ENCODE peak calls at places on chromosomes 1 and 21, in seven cellular contexts. One of them, this sample, is unnamed.
A peak's percentile ranks its signal among the peaks of the same experiment; 100 is the strongest.

GRCh38 chr1:37919277-37919676 is 27.6 kb downstream of the INPP5B start:
- DNase-seq in GM12865: peak; percentile 66
- DNase-seq in NCI-H345: no peak
- DNase-seq in uterus: no peak
- DNase-seq in GM03348: peak; percentile 36
- DNase-seq in activated effector memory CD4-positive, alpha-beta T cell treated with anti-CD3 and anti-CD28 coated beads, Interleukin-2, amount 50 U/mL, for 16 hours: no peak
- DNase-seq in HFF-Myc: no peak
- DNase-seq in this sample: peak; percentile 57

GRCh38 chr1:73722055-73722454 is 475.9 kb downstream of the LRRIQ3 start:
- DNase-seq in GM12865: no peak
- DNase-seq in NCI-H345: no peak
- DNase-seq in uterus: no peak
- DNase-seq in GM03348: no peak
- DNase-seq in activated effector memory CD4-positive, alpha-beta T cell treated with anti-CD3 and anti-CD28 coated beads, Interleukin-2, amount 50 U/mL, for 16 hours: no peak
- DNase-seq in HFF-Myc: no peak
- DNase-seq in this sample: no peak

GRCh38 chr1:8435569-8436071 is 117.7 kb downstream of the SLC45A1 start:
- DNase-seq in GM12865: no peak
- DNase-seq in NCI-H345: no peak
- DNase-seq in uterus: no peak
- DNase-seq in GM03348: no peak
- DNase-seq in activated effector memory CD4-positive, alpha-beta T cell treated with anti-CD3 and anti-CD28 coated beads, Interleukin-2, amount 50 U/mL, for 16 hours: no peak
- DNase-seq in HFF-Myc: no peak
- DNase-seq in this sample: no peak

GRCh38 chr1:206814716-206815341 is 42.5 kb upstream of the IL10 start:
- DNase-seq in GM12865: peak; percentile 27
- DNase-seq in NCI-H345: peak; percentile 40
- DNase-seq in uterus: no peak
- DNase-seq in GM03348: peak; percentile 42
- DNase-seq in activated effector memory CD4-positive, alpha-beta T cell treated with anti-CD3 and anti-CD28 coated beads, Interleukin-2, amount 50 U/mL, for 16 hours: no peak
- DNase-seq in HFF-Myc: peak; percentile 78
- DNase-seq in this sample: peak; percentile 51

GRCh38 chr1:172398193-172398592 is 22.3 kb upstream of the C1orf105 start:
- DNase-seq in GM12865: peak; percentile 59
- DNase-seq in NCI-H345: no peak
- DNase-seq in uterus: peak; percentile 46
- DNase-seq in GM03348: no peak
- DNase-seq in activated effector memory CD4-positive, alpha-beta T cell treated with anti-CD3 and anti-CD28 coated beads, Interleukin-2, amount 50 U/mL, for 16 hours: no peak
- DNase-seq in HFF-Myc: no peak
- DNase-seq in this sample: peak; percentile 53

GRCh38 chr1:234617986-234618725 is 8.2 kb upstream of the IRF2BP2 start:
- DNase-seq in GM12865: no peak
- DNase-seq in NCI-H345: peak; percentile 24
- DNase-seq in uterus: no peak
- DNase-seq in GM03348: peak; percentile 40
- DNase-seq in activated effector memory CD4-positive, alpha-beta T cell treated with anti-CD3 and anti-CD28 coated beads, Interleukin-2, amount 50 U/mL, for 16 hours: no peak
- DNase-seq in HFF-Myc: peak; percentile 96
- DNase-seq in this sample: peak; percentile 67

GRCh38 chr1:218743861-218744505 is 398.8 kb downstream of the TGFB2 start:
- DNase-seq in GM12865: peak; percentile 9
- DNase-seq in NCI-H345: no peak
- DNase-seq in uterus: no peak
- DNase-seq in GM03348: no peak
- DNase-seq in activated effector memory CD4-positive, alpha-beta T cell treated with anti-CD3 and anti-CD28 coated beads, Interleukin-2, amount 50 U/mL, for 16 hours: no peak
- DNase-seq in HFF-Myc: no peak
- DNase-seq in this sample: no peak

GRCh38 chr1:12097321-12097720 is 34.2 kb downstream of the TNFRSF8 start:
- DNase-seq in GM12865: no peak
- DNase-seq in NCI-H345: no peak
- DNase-seq in uterus: no peak
- DNase-seq in GM03348: peak; percentile 33
- DNase-seq in activated effector memory CD4-positive, alpha-beta T cell treated with anti-CD3 and anti-CD28 coated beads, Interleukin-2, amount 50 U/mL, for 16 hours: no peak
- DNase-seq in HFF-Myc: no peak
- DNase-seq in this sample: peak; percentile 39

GRCh38 chr1:11284784-11285183 is 11.8 kb downstream of the UBIAD1 start:
- DNase-seq in GM12865: no peak
- DNase-seq in NCI-H345: no peak
- DNase-seq in uterus: no peak
- DNase-seq in GM03348: no peak
- DNase-seq in activated effector memory CD4-positive, alpha-beta T cell treated with anti-CD3 and anti-CD28 coated beads, Interleukin-2, amount 50 U/mL, for 16 hours: no peak
- DNase-seq in HFF-Myc: no peak
- DNase-seq in this sample: no peak

GRCh38 chr1:40877681-40878080 is 15.5 kb upstream of the CITED4 start:
- DNase-seq in GM12865: peak; percentile 54
- DNase-seq in NCI-H345: no peak
- DNase-seq in uterus: peak; percentile 78
- DNase-seq in GM03348: peak; percentile 87
- DNase-seq in activated effector memory CD4-positive, alpha-beta T cell treated with anti-CD3 and anti-CD28 coated beads, Interleukin-2, amount 50 U/mL, for 16 hours: peak; percentile 75
- DNase-seq in HFF-Myc: no peak
- DNase-seq in this sample: peak; percentile 91

GRCh38 chr1:33930346-33931114 is 66.7 kb downstream of the HMGB4 start:
- DNase-seq in GM12865: no peak
- DNase-seq in NCI-H345: no peak
- DNase-seq in uterus: no peak
- DNase-seq in GM03348: no peak
- DNase-seq in activated effector memory CD4-positive, alpha-beta T cell treated with anti-CD3 and anti-CD28 coated beads, Interleukin-2, amount 50 U/mL, for 16 hours: no peak
- DNase-seq in HFF-Myc: no peak
- DNase-seq in this sample: no peak

GRCh38 chr1:151888972-151889570 is 20.2 kb downstream of the THEM4 start:
- DNase-seq in GM12865: peak; percentile 26
- DNase-seq in NCI-H345: no peak
- DNase-seq in uterus: no peak
- DNase-seq in GM03348: peak; percentile 15
- DNase-seq in activated effector memory CD4-positive, alpha-beta T cell treated with anti-CD3 and anti-CD28 coated beads, Interleukin-2, amount 50 U/mL, for 16 hours: no peak
- DNase-seq in HFF-Myc: no peak
- DNase-seq in this sample: peak; percentile 45

GRCh38 chr1:28640766-28641165 is 2.1 kb downstream of the TAF12 start:
- DNase-seq in GM12865: peak; percentile 62
- DNase-seq in NCI-H345: no peak
- DNase-seq in uterus: no peak
- DNase-seq in GM03348: no peak
- DNase-seq in activated effector memory CD4-positive, alpha-beta T cell treated with anti-CD3 and anti-CD28 coated beads, Interleukin-2, amount 50 U/mL, for 16 hours: peak; percentile 71
- DNase-seq in HFF-Myc: no peak
- DNase-seq in this sample: peak; percentile 42

GRCh38 chr1:119853155-119853554 is 41.9 kb upstream of the REG4 start:
- DNase-seq in GM12865: no peak
- DNase-seq in NCI-H345: no peak
- DNase-seq in uterus: no peak
- DNase-seq in GM03348: no peak
- DNase-seq in activated effector memory CD4-positive, alpha-beta T cell treated with anti-CD3 and anti-CD28 coated beads, Interleukin-2, amount 50 U/mL, for 16 hours: no peak
- DNase-seq in HFF-Myc: no peak
- DNase-seq in this sample: no peak

GRCh38 chr1:45828841-45829240 is 25.4 kb downstream of the MAST2 start:
- DNase-seq in GM12865: no peak
- DNase-seq in NCI-H345: no peak
- DNase-seq in uterus: no peak
- DNase-seq in GM03348: no peak
- DNase-seq in activated effector memory CD4-positive, alpha-beta T cell treated with anti-CD3 and anti-CD28 coated beads, Interleukin-2, amount 50 U/mL, for 16 hours: no peak
- DNase-seq in HFF-Myc: no peak
- DNase-seq in this sample: no peak

GRCh38 chr1:161196521-161197451 is 2.1 kb downstream of the ADAMTS4 start:
- DNase-seq in GM12865: no peak
- DNase-seq in NCI-H345: no peak
- DNase-seq in uterus: peak; percentile 68
- DNase-seq in GM03348: peak; percentile 89
- DNase-seq in activated effector memory CD4-positive, alpha-beta T cell treated with anti-CD3 and anti-CD28 coated beads, Interleukin-2, amount 50 U/mL, for 16 hours: no peak
- DNase-seq in HFF-Myc: peak; percentile 78
- DNase-seq in this sample: peak; percentile 95

GRCh38 chr1:244918422-244919319 is 54.3 kb upstream of the HNRNPU start:
- DNase-seq in GM12865: peak; percentile 81
- DNase-seq in NCI-H345: peak; percentile 43
- DNase-seq in uterus: peak; percentile 23
- DNase-seq in GM03348: peak; percentile 61
- DNase-seq in activated effector memory CD4-positive, alpha-beta T cell treated with anti-CD3 and anti-CD28 coated beads, Interleukin-2, amount 50 U/mL, for 16 hours: peak; percentile 86
- DNase-seq in HFF-Myc: no peak
- DNase-seq in this sample: peak; percentile 59

GRCh38 chr1:27438621-27439061 is 46.2 kb downstream of the GPR3 start:
- DNase-seq in GM12865: peak; percentile 53
- DNase-seq in NCI-H345: no peak
- DNase-seq in uterus: no peak
- DNase-seq in GM03348: no peak
- DNase-seq in activated effector memory CD4-positive, alpha-beta T cell treated with anti-CD3 and anti-CD28 coated beads, Interleukin-2, amount 50 U/mL, for 16 hours: no peak
- DNase-seq in HFF-Myc: no peak
- DNase-seq in this sample: peak; percentile 20

GRCh38 chr1:54834007-54834541 is 33.0 kb upstream of the TTC22 start:
- DNase-seq in GM12865: no peak
- DNase-seq in NCI-H345: no peak
- DNase-seq in uterus: no peak
- DNase-seq in GM03348: no peak
- DNase-seq in activated effector memory CD4-positive, alpha-beta T cell treated with anti-CD3 and anti-CD28 coated beads, Interleukin-2, amount 50 U/mL, for 16 hours: no peak
- DNase-seq in HFF-Myc: no peak
- DNase-seq in this sample: peak; percentile 13

GRCh38 chr1:4655674-4656532 is 1.5 kb downstream of the AJAP1 start:
- DNase-seq in GM12865: peak; percentile 18
- DNase-seq in NCI-H345: peak; percentile 86
- DNase-seq in uterus: peak; percentile 22
- DNase-seq in GM03348: peak; percentile 59
- DNase-seq in activated effector memory CD4-positive, alpha-beta T cell treated with anti-CD3 and anti-CD28 coated beads, Interleukin-2, amount 50 U/mL, for 16 hours: no peak
- DNase-seq in HFF-Myc: peak; percentile 5
- DNase-seq in this sample: peak; percentile 56

GRCh38 chr1:227323164-227323955 is 5.1 kb upstream of the CDC42BPA start:
- DNase-seq in GM12865: no peak
- DNase-seq in NCI-H345: no peak
- DNase-seq in uterus: no peak
- DNase-seq in GM03348: no peak
- DNase-seq in activated effector memory CD4-positive, alpha-beta T cell treated with anti-CD3 and anti-CD28 coated beads, Interleukin-2, amount 50 U/mL, for 16 hours: no peak
- DNase-seq in HFF-Myc: no peak
- DNase-seq in this sample: no peak

GRCh38 chr1:10179751-10180150 is 30.6 kb upstream of the KIF1B start:
- DNase-seq in GM12865: no peak
- DNase-seq in NCI-H345: no peak
- DNase-seq in uterus: no peak
- DNase-seq in GM03348: no peak
- DNase-seq in activated effector memory CD4-positive, alpha-beta T cell treated with anti-CD3 and anti-CD28 coated beads, Interleukin-2, amount 50 U/mL, for 16 hours: no peak
- DNase-seq in HFF-Myc: no peak
- DNase-seq in this sample: no peak

GRCh38 chr21:43312751-43313169 is 114.2 kb downstream of the SIK1 start:
- DNase-seq in GM12865: peak; percentile 81
- DNase-seq in NCI-H345: no peak
- DNase-seq in uterus: no peak
- DNase-seq in GM03348: no peak
- DNase-seq in activated effector memory CD4-positive, alpha-beta T cell treated with anti-CD3 and anti-CD28 coated beads, Interleukin-2, amount 50 U/mL, for 16 hours: no peak
- DNase-seq in HFF-Myc: no peak
- DNase-seq in this sample: no peak

GRCh38 chr21:43645414-43645891 is 13.8 kb downstream of the HSF2BP start:
- DNase-seq in GM12865: peak; percentile 76
- DNase-seq in NCI-H345: peak; percentile 32
- DNase-seq in uterus: peak; percentile 57
- DNase-seq in GM03348: peak; percentile 73
- DNase-seq in activated effector memory CD4-positive, alpha-beta T cell treated with anti-CD3 and anti-CD28 coated beads, Interleukin-2, amount 50 U/mL, for 16 hours: no peak
- DNase-seq in HFF-Myc: peak; percentile 35
- DNase-seq in this sample: peak; percentile 88

GRCh38 chr21:42755031-42755665 is 101.7 kb downstream of the PDE9A start:
- DNase-seq in GM12865: no peak
- DNase-seq in NCI-H345: no peak
- DNase-seq in uterus: no peak
- DNase-seq in GM03348: no peak
- DNase-seq in activated effector memory CD4-positive, alpha-beta T cell treated with anti-CD3 and anti-CD28 coated beads, Interleukin-2, amount 50 U/mL, for 16 hours: no peak
- DNase-seq in HFF-Myc: no peak
- DNase-seq in this sample: no peak

GRCh38 chr1:204927673-204928641 is 57.3 kb downstream of the NFASC start:
- DNase-seq in GM12865: no peak
- DNase-seq in NCI-H345: no peak
- DNase-seq in uterus: no peak
- DNase-seq in GM03348: no peak
- DNase-seq in activated effector memory CD4-positive, alpha-beta T cell treated with anti-CD3 and anti-CD28 coated beads, Interleukin-2, amount 50 U/mL, for 16 hours: no peak
- DNase-seq in HFF-Myc: no peak
- DNase-seq in this sample: no peak

GRCh38 chr1:8860738-8861516 is 17.6 kb downstream of the ENO1 start:
- DNase-seq in GM12865: no peak
- DNase-seq in NCI-H345: no peak
- DNase-seq in uterus: no peak
- DNase-seq in GM03348: no peak
- DNase-seq in activated effector memory CD4-positive, alpha-beta T cell treated with anti-CD3 and anti-CD28 coated beads, Interleukin-2, amount 50 U/mL, for 16 hours: no peak
- DNase-seq in HFF-Myc: no peak
- DNase-seq in this sample: no peak

GRCh38 chr1:27149084-27149483 is 5.8 kb downstream of the SLC9A1 start:
- DNase-seq in GM12865: no peak
- DNase-seq in NCI-H345: no peak
- DNase-seq in uterus: no peak
- DNase-seq in GM03348: no peak
- DNase-seq in activated effector memory CD4-positive, alpha-beta T cell treated with anti-CD3 and anti-CD28 coated beads, Interleukin-2, amount 50 U/mL, for 16 hours: no peak
- DNase-seq in HFF-Myc: no peak
- DNase-seq in this sample: no peak

GRCh38 chr1:80594013-80594412 is 1206.7 kb upstream of the ADGRL2 start:
- DNase-seq in GM12865: no peak
- DNase-seq in NCI-H345: no peak
- DNase-seq in uterus: no peak
- DNase-seq in GM03348: no peak
- DNase-seq in activated effector memory CD4-positive, alpha-beta T cell treated with anti-CD3 and anti-CD28 coated beads, Interleukin-2, amount 50 U/mL, for 16 hours: no peak
- DNase-seq in HFF-Myc: no peak
- DNase-seq in this sample: no peak

GRCh38 chr1:168469690-168470089 is 74.1 kb downstream of the XCL2 start:
- DNase-seq in GM12865: peak; percentile 19
- DNase-seq in NCI-H345: no peak
- DNase-seq in uterus: peak; percentile 35
- DNase-seq in GM03348: peak; percentile 64
- DNase-seq in activated effector memory CD4-positive, alpha-beta T cell treated with anti-CD3 and anti-CD28 coated beads, Interleukin-2, amount 50 U/mL, for 16 hours: peak; percentile 77
- DNase-seq in HFF-Myc: peak; percentile 97
- DNase-seq in this sample: peak; percentile 83

GRCh38 chr1:156638189-156638588 is 3.7 kb upstream of the BCAN start:
- DNase-seq in GM12865: no peak
- DNase-seq in NCI-H345: no peak
- DNase-seq in uterus: no peak
- DNase-seq in GM03348: no peak
- DNase-seq in activated effector memory CD4-positive, alpha-beta T cell treated with anti-CD3 and anti-CD28 coated beads, Interleukin-2, amount 50 U/mL, for 16 hours: no peak
- DNase-seq in HFF-Myc: no peak
- DNase-seq in this sample: no peak

GRCh38 chr1:117210831-117211261 is at the start of gene VTCN1:
- DNase-seq in GM12865: no peak
- DNase-seq in NCI-H345: no peak
- DNase-seq in uterus: no peak
- DNase-seq in GM03348: no peak
- DNase-seq in activated effector memory CD4-positive, alpha-beta T cell treated with anti-CD3 and anti-CD28 coated beads, Interleukin-2, amount 50 U/mL, for 16 hours: no peak
- DNase-seq in HFF-Myc: no peak
- DNase-seq in this sample: no peak

GRCh38 chr21:43727571-43728466 is 8.9 kb downstream of the PDXK start:
- DNase-seq in GM12865: peak; percentile 28
- DNase-seq in NCI-H345: no peak
- DNase-seq in uterus: peak; percentile 53
- DNase-seq in GM03348: no peak
- DNase-seq in activated effector memory CD4-positive, alpha-beta T cell treated with anti-CD3 and anti-CD28 coated beads, Interleukin-2, amount 50 U/mL, for 16 hours: no peak
- DNase-seq in HFF-Myc: no peak
- DNase-seq in this sample: peak; percentile 36

This sample was measured in GM23248.